ENCODE peak calls at places on chromosome 17, in four cellular contexts. One of them, this sample, is unnamed.

GRCh38 chr17:4276514-4276913 is 12.7 kb upstream of the ANKFY1 start:
- DNase-seq in retina: no peak
- DNase-seq in RWPE1: no peak
- DNase-seq in ecto neural progenitor cell: no peak
- DNase-seq in this sample: no peak

GRCh38 chr17:42201155-42201772 is 7.0 kb upstream of the GHDC start:
- DNase-seq in retina: no peak
- DNase-seq in RWPE1: no peak
- DNase-seq in ecto neural progenitor cell: no peak
- DNase-seq in this sample: no peak

GRCh38 chr17:81022371-81022729 is 12.6 kb upstream of the BAIAP2 start:
- DNase-seq in retina: no peak
- DNase-seq in RWPE1: no peak
- DNase-seq in ecto neural progenitor cell: no peak
- DNase-seq in this sample: no peak

GRCh38 chr17:42670199-42670924 is 6.4 kb downstream of the PLEKHH3 start:
- DNase-seq in retina: peak
- DNase-seq in RWPE1: no peak
- DNase-seq in ecto neural progenitor cell: peak
- DNase-seq in this sample: peak

GRCh38 chr17:65850486-65850885 is 289.0 kb upstream of the AXIN2 start:
- DNase-seq in retina: no peak
- DNase-seq in RWPE1: no peak
- DNase-seq in ecto neural progenitor cell: no peak
- DNase-seq in this sample: no peak

GRCh38 chr17:80891096-80892018 is 100.3 kb upstream of the CHMP6 start:
- DNase-seq in retina: peak
- DNase-seq in RWPE1: peak
- DNase-seq in ecto neural progenitor cell: no peak
- DNase-seq in this sample: no peak

GRCh38 chr17:73170921-73171320 is 6.1 kb downstream of the SSTR2 start:
- DNase-seq in retina: no peak
- DNase-seq in RWPE1: no peak
- DNase-seq in ecto neural progenitor cell: no peak
- DNase-seq in this sample: no peak

GRCh38 chr17:79657861-79658810 is 47.3 kb upstream of the RBFOX3 start:
- DNase-seq in retina: peak
- DNase-seq in RWPE1: no peak
- DNase-seq in ecto neural progenitor cell: peak
- DNase-seq in this sample: peak

GRCh38 chr17:72404872-72405271 is 284.1 kb downstream of the SOX9 start:
- DNase-seq in retina: no peak
- DNase-seq in RWPE1: no peak
- DNase-seq in ecto neural progenitor cell: no peak
- DNase-seq in this sample: no peak

GRCh38 chr17:64565563-64565962 is 58.8 kb downstream of the CEP95 start:
- DNase-seq in retina: no peak
- DNase-seq in RWPE1: no peak
- DNase-seq in ecto neural progenitor cell: no peak
- DNase-seq in this sample: no peak

GRCh38 chr17:82627405-82627804 is 20.8 kb downstream of the WDR45B start:
- DNase-seq in retina: no peak
- DNase-seq in RWPE1: no peak
- DNase-seq in ecto neural progenitor cell: no peak
- DNase-seq in this sample: no peak

GRCh38 chr17:56834380-56835258 is 668 bp downstream of the DGKE start:
- DNase-seq in retina: peak
- DNase-seq in RWPE1: peak
- DNase-seq in ecto neural progenitor cell: peak
- DNase-seq in this sample: peak

GRCh38 chr17:57959929-57960328 is 4.7 kb upstream of the CUEDC1 start:
- DNase-seq in retina: no peak
- DNase-seq in RWPE1: no peak
- DNase-seq in ecto neural progenitor cell: peak
- DNase-seq in this sample: no peak

GRCh38 chr17:8015957-8016631 is 13.7 kb downstream of the GUCY2D start:
- DNase-seq in retina: peak
- DNase-seq in RWPE1: no peak
- DNase-seq in ecto neural progenitor cell: peak
- DNase-seq in this sample: peak

GRCh38 chr17:44556114-44556853 is 1.0 kb upstream of the FZD2 start:
- DNase-seq in retina: peak
- DNase-seq in RWPE1: no peak
- DNase-seq in ecto neural progenitor cell: peak
- DNase-seq in this sample: peak

GRCh38 chr17:49294126-49294525 is 63.5 kb upstream of the PHOSPHO1 start:
- DNase-seq in retina: no peak
- DNase-seq in RWPE1: no peak
- DNase-seq in ecto neural progenitor cell: no peak
- DNase-seq in this sample: no peak

GRCh38 chr17:45235071-45236001 is 13.7 kb downstream of the FMNL1 start:
- DNase-seq in retina: peak
- DNase-seq in RWPE1: peak
- DNase-seq in ecto neural progenitor cell: peak
- DNase-seq in this sample: peak

GRCh38 chr17:29568331-29569244 is at the start of gene TP53I13:
- DNase-seq in retina: peak
- DNase-seq in RWPE1: peak
- DNase-seq in ecto neural progenitor cell: peak
- DNase-seq in this sample: peak

GRCh38 chr17:82752371-82753200 is 721 bp downstream of the TBCD start:
- DNase-seq in retina: peak
- DNase-seq in RWPE1: peak
- DNase-seq in ecto neural progenitor cell: peak
- DNase-seq in this sample: no peak

GRCh38 chr17:15918661-15919259 is 26.2 kb upstream of the ADORA2B start:
- DNase-seq in retina: no peak
- DNase-seq in RWPE1: no peak
- DNase-seq in ecto neural progenitor cell: no peak
- DNase-seq in this sample: no peak

GRCh38 chr17:18916816-18917496 is 35.0 kb upstream of the SLC5A10 start:
- DNase-seq in retina: no peak
- DNase-seq in RWPE1: no peak
- DNase-seq in ecto neural progenitor cell: no peak
- DNase-seq in this sample: no peak

GRCh38 chr17:75652934-75653549 is 13.9 kb downstream of the RECQL5 start:
- DNase-seq in retina: peak
- DNase-seq in RWPE1: peak
- DNase-seq in ecto neural progenitor cell: peak
- DNase-seq in this sample: peak

GRCh38 chr17:1000597-1001490 is 3.9 kb downstream of the TIMM22 start:
- DNase-seq in retina: no peak
- DNase-seq in RWPE1: no peak
- DNase-seq in ecto neural progenitor cell: no peak
- DNase-seq in this sample: no peak

GRCh38 chr17:31900877-31901276 is 631 bp downstream of the UTP6 start:
- DNase-seq in retina: no peak
- DNase-seq in RWPE1: peak
- DNase-seq in ecto neural progenitor cell: no peak
- DNase-seq in this sample: no peak

GRCh38 chr17:39634384-39634871 is 2.5 kb upstream of the STARD3 start:
- DNase-seq in retina: peak
- DNase-seq in RWPE1: peak
- DNase-seq in ecto neural progenitor cell: no peak
- DNase-seq in this sample: no peak

GRCh38 chr17:6506679-6507231 is 49.6 kb downstream of the PITPNM3 start:
- DNase-seq in retina: no peak
- DNase-seq in RWPE1: peak
- DNase-seq in ecto neural progenitor cell: no peak
- DNase-seq in this sample: no peak

GRCh38 chr17:57106107-57106835 is 21.2 kb downstream of the AKAP1 start:
- DNase-seq in retina: no peak
- DNase-seq in RWPE1: no peak
- DNase-seq in ecto neural progenitor cell: no peak
- DNase-seq in this sample: peak

GRCh38 chr17:18250259-18250658 is 8.3 kb downstream of the FLII start:
- DNase-seq in retina: no peak
- DNase-seq in RWPE1: peak
- DNase-seq in ecto neural progenitor cell: no peak
- DNase-seq in this sample: no peak

GRCh38 chr17:57256708-57257112 is 387 bp downstream of the MSI2 start:
- DNase-seq in retina: peak
- DNase-seq in RWPE1: peak
- DNase-seq in ecto neural progenitor cell: no peak
- DNase-seq in this sample: no peak

GRCh38 chr17:39365252-39365651 is 36.2 kb downstream of the FBXL20 start:
- DNase-seq in retina: no peak
- DNase-seq in RWPE1: no peak
- DNase-seq in ecto neural progenitor cell: no peak
- DNase-seq in this sample: no peak